ENCODE peak calls at places on chromosome 4, in four cellular contexts. W is colonic mucosa, R is heart left ventricle, M is upper lobe of left lung. J is an unnamed sample.

GRCh38 chr4:38670939-38671593 is 7.1 kb downstream of the KLF3 start:
- DNase-seq in W (peak; percentile 44), R (no peak), M (peak; percentile 62), J (no peak)

GRCh38 chr4:182240161-182241130 is 2.8 kb upstream of the TENM3 start:
- DNase-seq in W (no peak), R (no peak), M (no peak), J (peak; percentile 35)

GRCh38 chr4:140176735-140177134 is 22.8 kb upstream of the MAML3 start:
- DNase-seq in W (no peak), R (no peak), M (no peak), J (no peak)

GRCh38 chr4:41216294-41217019 is 2.1 kb upstream of the APBB2 start:
- DNase-seq in W (peak; percentile 83), R (peak; percentile 81), M (peak; percentile 80), J (peak; percentile 94)

GRCh38 chr4:137253949-137254348 is 278.3 kb downstream of the PCDH18 start:
- DNase-seq in W (no peak), R (no peak), M (no peak), J (no peak)

GRCh38 chr4:43690121-43690520 is 758.5 kb downstream of the KCTD8 start:
- DNase-seq in W (no peak), R (no peak), M (no peak), J (no peak)

GRCh38 chr4:122879001-122879400 is 43.4 kb downstream of the NUDT6 start:
- DNase-seq in W (no peak), R (no peak), M (no peak), J (no peak)

GRCh38 chr4:69995526-69996016 is at the start of gene STATH:
- DNase-seq in W (no peak), R (no peak), M (no peak), J (peak; percentile 4)

GRCh38 chr4:656651-657337 is 17.3 kb downstream of the ATP5ME start:
- DNase-seq in W (no peak), R (peak; percentile 25), M (no peak), J (no peak)

GRCh38 chr4:27692098-27692679 is 831.5 kb downstream of the STIM2 start:
- DNase-seq in W (no peak), R (no peak), M (peak; percentile 21), J (peak; percentile 8)

GRCh38 chr4:3686746-3687145 is 79.4 kb upstream of the ADRA2C start:
- DNase-seq in W (no peak), R (no peak), M (no peak), J (no peak)

GRCh38 chr4:142243250-142243649 is 602.9 kb downstream of the INPP4B start:
- DNase-seq in W (no peak), R (no peak), M (no peak), J (no peak)

GRCh38 chr4:86919824-86920223 is 15.0 kb upstream of the AFF1 start:
- DNase-seq in W (no peak), R (no peak), M (no peak), J (no peak)

GRCh38 chr4:52204921-52205320 is 153.8 kb downstream of the SPATA18 start:
- DNase-seq in W (no peak), R (no peak), M (no peak), J (no peak)

GRCh38 chr4:159117968-159118367 is 15.1 kb downstream of the RAPGEF2 start:
- DNase-seq in W (no peak), R (no peak), M (no peak), J (no peak)

GRCh38 chr4:3491681-3492405 is 28.7 kb downstream of the DOK7 start:
- DNase-seq in W (no peak), R (no peak), M (no peak), J (no peak)

GRCh38 chr4:124329134-124329533 is 383.4 kb downstream of the ANKRD50 start:
- DNase-seq in W (no peak), R (no peak), M (no peak), J (no peak)
- H3K27ac ChIP-seq in W (no peak overlapping the region), R (no peak overlapping the region), M (no peak overlapping the region), J (no peak overlapping the region)

GRCh38 chr4:13248621-13249298 is 235.4 kb downstream of the RAB28 start:
- DNase-seq in W (no peak), R (no peak), M (no peak), J (no peak)
- TF ChIP-seq CTCF in W (no peak), R (peak; percentile 29), M (no peak), J (no peak)

GRCh38 chr4:73899321-73899720 is 30.1 kb downstream of the CXCL1 start:
- DNase-seq in W (no peak), R (no peak), M (no peak), J (no peak)
- H3K27ac ChIP-seq in W (no peak overlapping the region), R (no peak overlapping the region), M (no peak overlapping the region), J (no peak overlapping the region)

DNA sequence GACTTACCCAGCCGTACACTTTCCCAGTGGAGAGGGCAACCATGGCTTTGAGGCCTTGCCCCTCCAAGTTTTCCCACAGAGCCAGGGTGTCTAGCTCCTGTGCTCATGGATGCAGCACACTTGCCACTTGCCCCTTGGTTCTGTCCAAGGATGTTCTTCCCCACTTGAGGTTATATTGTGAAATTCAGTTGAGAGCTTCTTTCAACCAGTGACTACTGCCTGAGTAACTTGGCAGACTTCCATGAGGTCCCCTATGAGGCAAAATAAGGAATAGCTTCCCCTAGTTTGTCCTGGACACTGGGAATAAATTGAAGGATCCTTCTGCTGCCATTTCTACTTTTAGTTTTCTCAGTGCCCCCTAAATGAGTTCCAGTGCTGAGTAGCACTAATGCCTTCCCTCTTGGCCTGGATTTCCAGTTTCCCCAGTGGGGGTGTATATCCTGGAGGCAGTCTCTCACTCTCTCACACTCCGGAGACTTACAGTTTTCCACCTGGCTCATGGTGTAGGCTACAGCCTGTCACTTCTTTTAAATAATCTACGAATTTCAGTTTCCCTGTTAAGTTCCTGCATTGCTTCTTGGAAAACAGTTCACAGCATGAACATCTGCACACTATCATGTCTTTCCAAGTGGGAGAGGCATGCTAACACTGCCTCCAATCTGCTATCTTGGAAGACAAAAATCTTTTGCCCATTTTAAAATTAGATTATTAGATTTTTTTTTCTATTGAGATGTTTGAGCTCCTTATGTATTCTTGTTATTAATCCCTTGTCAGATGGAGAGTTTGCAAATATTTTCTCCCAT is 36.5 kb upstream of the ADH4 start:
- DNase-seq in W (no peak), R (no peak), M (no peak), J (peak; percentile 58)
- TF ChIP-seq CTCF in W (no peak), R (no peak), M (no peak), J (no peak)